ENCODE peak calls at places on chromosome 15, in four cellular contexts. S is progenitor cell of endocrine pancreas, F is esophagus squamous epithelium, I is SK-N-SH. D is an unnamed sample.

GRCh38 chr15:88604972-88605506 is 16.1 kb upstream of the AEN start:
- DNase-seq in S (no peak), F (no peak), I (peak), D (no peak)

GRCh38 chr15:84604804-84605203 is 4.0 kb downstream of the ZSCAN2 start:
- DNase-seq in S (no peak), F (no peak), I (no peak), D (peak)

GRCh38 chr15:62060116-62060895 is at the start of gene VPS13C:
- DNase-seq in I (peak), S (peak), F (peak), D (peak)

GRCh38 chr15:38398134-38398533 is 55.8 kb upstream of the FAM98B start:
- DNase-seq in S (no peak), F (no peak), I (no peak), D (peak)

GRCh38 chr15:31239409-31239808 is 87.2 kb upstream of the KLF13 start:
- DNase-seq in I (no peak), F (no peak), S (no peak), D (no peak)

GRCh38 chr15:57198654-57199241 is 177.6 kb upstream of the CGNL1 start:
- DNase-seq in I (peak), S (no peak), F (no peak), D (no peak)

GRCh38 chr15:80455051-80455648 is 51.0 kb downstream of the ARNT2 start:
- DNase-seq in S (no peak), I (no peak), F (no peak), D (no peak)

GRCh38 chr15:34436956-34437442 is 609 bp downstream of the GOLGA8A start:
- DNase-seq in F (no peak), S (peak), I (peak), D (no peak)

GRCh38 chr15:83030021-83030420 is 18.6 kb upstream of the C15orf40 start:
- DNase-seq in S (no peak), F (no peak), I (no peak), D (no peak)

GRCh38 chr15:101326462-101327146 is 31.6 kb upstream of the SNRPA1 start:
- DNase-seq in S (no peak), I (no peak), F (no peak), D (peak)

GRCh38 chr15:74790080-74790916 is 8.4 kb downstream of the CSK start:
- DNase-seq in I (peak), S (no peak), F (no peak), D (peak)

GRCh38 chr15:101207867-101208288 is 44.0 kb downstream of the CHSY1 start:
- DNase-seq in S (no peak), I (no peak), F (no peak), D (peak)

GRCh38 chr15:27679621-27680521 is 419.2 kb downstream of the OCA2 start:
- DNase-seq in I (peak), F (no peak), S (no peak), D (no peak)

GRCh38 chr15:34644061-34644460 is 60.6 kb upstream of the GOLGA8B start:
- DNase-seq in F (no peak), S (no peak), I (no peak), D (no peak)

GRCh38 chr15:90681480-90681879 is 35.7 kb upstream of the BLM start:
- DNase-seq in I (no peak), F (no peak), S (no peak), D (peak)

GRCh38 chr15:82890338-82891024 is 62.0 kb downstream of the HOMER2 start:
- DNase-seq in S (no peak), F (no peak), I (peak), D (no peak)

GRCh38 chr15:101019351-101019750 is 100.2 kb downstream of the LRRK1 start:
- DNase-seq in I (no peak), F (no peak), S (no peak), D (peak)

GRCh38 chr15:67144609-67145306 is 79.4 kb downstream of the SMAD3 start:
- DNase-seq in S (no peak), F (no peak), I (no peak), D (no peak)

GRCh38 chr15:63052961-63053698 is 10.6 kb downstream of the TPM1 start:
- DNase-seq in I (peak), S (no peak), F (no peak), D (no peak)

GRCh38 chr15:68391084-68391483 is 40.9 kb downstream of the ITGA11 start:
- DNase-seq in S (no peak), F (no peak), I (no peak), D (peak)

GRCh38 chr15:78302579-78302978 is 3.2 kb upstream of the SKIC8 start:
- DNase-seq in S (no peak), I (no peak), F (no peak), D (no peak)

GRCh38 chr15:70880781-70881180 is 11.5 kb downstream of the THAP10 start:
- DNase-seq in S (no peak), I (no peak), F (no peak), D (no peak)

D was measured in ascending aorta.